ENCODE peak calls at places on chromosome 4, in five cellular contexts. One of them, this sample, is unnamed.

GRCh38 chr4:8919651-8920288 is 48.1 kb upstream of the HMX1 start:
- DNase-seq in cardiac fibroblast: no peak
- DNase-seq in GM06990: no peak
- DNase-seq in fibroblast of villous mesenchyme: no peak
- DNase-seq in choroid plexus epithelial cell: no peak
- DNase-seq in this sample: no peak

GRCh38 chr4:140300271-140300970 is 73.0 kb upstream of the SCOC start:
- DNase-seq in cardiac fibroblast: peak; percentile 72
- DNase-seq in GM06990: no peak
- DNase-seq in fibroblast of villous mesenchyme: peak; percentile 46
- DNase-seq in choroid plexus epithelial cell: peak; percentile 60
- DNase-seq in this sample: peak; percentile 69

GRCh38 chr4:2962614-2963184 is 507 bp downstream of the NOP14 start:
- DNase-seq in cardiac fibroblast: peak; percentile 63
- DNase-seq in GM06990: no peak
- DNase-seq in fibroblast of villous mesenchyme: peak; percentile 63
- DNase-seq in choroid plexus epithelial cell: peak; percentile 59
- DNase-seq in this sample: no peak

GRCh38 chr4:159017323-159018036 is 85.4 kb upstream of the RAPGEF2 start:
- DNase-seq in cardiac fibroblast: no peak
- DNase-seq in GM06990: no peak
- DNase-seq in fibroblast of villous mesenchyme: no peak
- DNase-seq in choroid plexus epithelial cell: no peak
- DNase-seq in this sample: no peak

GRCh38 chr4:3417448-3417847 is 24.3 kb upstream of the HGFAC start:
- DNase-seq in cardiac fibroblast: no peak
- DNase-seq in GM06990: no peak
- DNase-seq in fibroblast of villous mesenchyme: no peak
- DNase-seq in choroid plexus epithelial cell: no peak
- DNase-seq in this sample: no peak

GRCh38 chr4:80124246-80125211 is 51.5 kb upstream of the ANTXR2 start:
- DNase-seq in cardiac fibroblast: no peak
- DNase-seq in GM06990: no peak
- DNase-seq in fibroblast of villous mesenchyme: no peak
- DNase-seq in choroid plexus epithelial cell: no peak
- DNase-seq in this sample: no peak

GRCh38 chr4:53141308-53141707 is 224.6 kb downstream of the SCFD2 start:
- DNase-seq in cardiac fibroblast: no peak
- DNase-seq in GM06990: no peak
- DNase-seq in fibroblast of villous mesenchyme: no peak
- DNase-seq in choroid plexus epithelial cell: no peak
- DNase-seq in this sample: no peak

GRCh38 chr4:79442422-79442821 is 34.4 kb upstream of the GK2 start:
- DNase-seq in cardiac fibroblast: peak; percentile 61
- DNase-seq in GM06990: no peak
- DNase-seq in fibroblast of villous mesenchyme: peak; percentile 59
- DNase-seq in choroid plexus epithelial cell: peak; percentile 5
- DNase-seq in this sample: no peak

GRCh38 chr4:2305766-2306501 is 44.0 kb upstream of the MXD4 start:
- DNase-seq in cardiac fibroblast: peak; percentile 18
- DNase-seq in GM06990: no peak
- DNase-seq in fibroblast of villous mesenchyme: no peak
- DNase-seq in choroid plexus epithelial cell: no peak
- DNase-seq in this sample: no peak

GRCh38 chr4:151854731-151855130 is 93.9 kb upstream of the GATB start:
- DNase-seq in cardiac fibroblast: peak; percentile 44
- DNase-seq in GM06990: no peak
- DNase-seq in fibroblast of villous mesenchyme: no peak
- DNase-seq in choroid plexus epithelial cell: no peak
- DNase-seq in this sample: peak; percentile 19

GRCh38 chr4:22122062-22122461 is 173.5 kb upstream of the KCNIP4 start:
- DNase-seq in cardiac fibroblast: no peak
- DNase-seq in GM06990: no peak
- DNase-seq in fibroblast of villous mesenchyme: no peak
- DNase-seq in choroid plexus epithelial cell: no peak
- DNase-seq in this sample: no peak

GRCh38 chr4:22434895-22435294 is 81.0 kb downstream of the ADGRA3 start:
- DNase-seq in cardiac fibroblast: peak; percentile 72
- DNase-seq in GM06990: no peak
- DNase-seq in fibroblast of villous mesenchyme: peak; percentile 65
- DNase-seq in choroid plexus epithelial cell: peak; percentile 86
- DNase-seq in this sample: peak; percentile 60

GRCh38 chr4:67616478-67616877 is 58.0 kb downstream of the STAP1 start:
- DNase-seq in cardiac fibroblast: peak; percentile 6
- DNase-seq in GM06990: no peak
- DNase-seq in fibroblast of villous mesenchyme: no peak
- DNase-seq in choroid plexus epithelial cell: no peak
- DNase-seq in this sample: no peak

GRCh38 chr4:118783887-118784286 is 52.0 kb downstream of the SEC24D start:
- DNase-seq in cardiac fibroblast: peak; percentile 89
- DNase-seq in GM06990: no peak
- DNase-seq in fibroblast of villous mesenchyme: no peak
- DNase-seq in choroid plexus epithelial cell: peak; percentile 88
- DNase-seq in this sample: peak; percentile 58

GRCh38 chr4:110119880-110120279 is 78.5 kb downstream of the ELOVL6 start:
- DNase-seq in cardiac fibroblast: peak; percentile 77
- DNase-seq in GM06990: no peak
- DNase-seq in fibroblast of villous mesenchyme: peak; percentile 87
- DNase-seq in choroid plexus epithelial cell: peak; percentile 84
- DNase-seq in this sample: peak; percentile 46

GRCh38 chr4:74504212-74504611 is 59.3 kb downstream of the AREG start:
- DNase-seq in cardiac fibroblast: peak; percentile 87
- DNase-seq in GM06990: no peak
- DNase-seq in fibroblast of villous mesenchyme: peak; percentile 48
- DNase-seq in choroid plexus epithelial cell: peak; percentile 86
- DNase-seq in this sample: peak; percentile 86

GRCh38 chr4:38046735-38047487 is 86.7 kb downstream of the PTTG2 start:
- DNase-seq in cardiac fibroblast: no peak
- DNase-seq in GM06990: no peak
- DNase-seq in fibroblast of villous mesenchyme: no peak
- DNase-seq in choroid plexus epithelial cell: peak; percentile 65
- DNase-seq in this sample: peak; percentile 31

GRCh38 chr4:188934320-188934975 is 795.2 kb downstream of the TRIML1 start:
- DNase-seq in cardiac fibroblast: peak; percentile 65
- DNase-seq in GM06990: no peak
- DNase-seq in fibroblast of villous mesenchyme: peak; percentile 64
- DNase-seq in choroid plexus epithelial cell: peak; percentile 13
- DNase-seq in this sample: peak; percentile 32

GRCh38 chr4:119314356-119314755 is 7.6 kb downstream of the FABP2 start:
- DNase-seq in cardiac fibroblast: peak; percentile 74
- DNase-seq in GM06990: no peak
- DNase-seq in fibroblast of villous mesenchyme: peak; percentile 57
- DNase-seq in choroid plexus epithelial cell: peak; percentile 77
- DNase-seq in this sample: peak; percentile 65

GRCh38 chr4:146232131-146232722 is 17.9 kb downstream of the REELD1 start:
- DNase-seq in cardiac fibroblast: no peak
- DNase-seq in GM06990: no peak
- DNase-seq in fibroblast of villous mesenchyme: no peak
- DNase-seq in choroid plexus epithelial cell: no peak
- DNase-seq in this sample: no peak

GRCh38 chr4:55866973-55867574 is 13.6 kb downstream of the EXOC1 start:
- DNase-seq in cardiac fibroblast: peak; percentile 81
- DNase-seq in GM06990: peak; percentile 25
- DNase-seq in fibroblast of villous mesenchyme: peak; percentile 79
- DNase-seq in choroid plexus epithelial cell: peak; percentile 88
- DNase-seq in this sample: peak; percentile 78

GRCh38 chr4:25856756-25857155 is 6.0 kb downstream of the SEL1L3 start:
- DNase-seq in cardiac fibroblast: peak; percentile 63
- DNase-seq in GM06990: no peak
- DNase-seq in fibroblast of villous mesenchyme: no peak
- DNase-seq in choroid plexus epithelial cell: peak; percentile 44
- DNase-seq in this sample: no peak

GRCh38 chr4:150570862-150571261 is 11.1 kb upstream of the MAB21L2 start:
- DNase-seq in cardiac fibroblast: no peak
- DNase-seq in GM06990: no peak
- DNase-seq in fibroblast of villous mesenchyme: no peak
- DNase-seq in choroid plexus epithelial cell: no peak
- DNase-seq in this sample: no peak

GRCh38 chr4:156547439-156547838 is 424.2 kb downstream of the PDGFC start:
- DNase-seq in cardiac fibroblast: peak; percentile 92
- DNase-seq in GM06990: no peak
- DNase-seq in fibroblast of villous mesenchyme: peak; percentile 86
- DNase-seq in choroid plexus epithelial cell: peak; percentile 93
- DNase-seq in this sample: peak; percentile 96

GRCh38 chr4:26812049-26812729 is 48.5 kb upstream of the STIM2 start:
- DNase-seq in cardiac fibroblast: peak; percentile 36
- DNase-seq in GM06990: no peak
- DNase-seq in fibroblast of villous mesenchyme: no peak
- DNase-seq in choroid plexus epithelial cell: no peak
- DNase-seq in this sample: no peak

GRCh38 chr4:40292313-40292759 is 42.8 kb upstream of the CHRNA9 start:
- DNase-seq in cardiac fibroblast: peak; percentile 76
- DNase-seq in GM06990: no peak
- DNase-seq in fibroblast of villous mesenchyme: peak; percentile 41
- DNase-seq in choroid plexus epithelial cell: peak; percentile 53
- DNase-seq in this sample: no peak

GRCh38 chr4:5955201-5955821 is 62.4 kb upstream of the CRMP1 start:
- DNase-seq in cardiac fibroblast: no peak
- DNase-seq in GM06990: no peak
- DNase-seq in fibroblast of villous mesenchyme: no peak
- DNase-seq in choroid plexus epithelial cell: no peak
- DNase-seq in this sample: no peak

GRCh38 chr4:147709999-147710398 is 21.9 kb upstream of the ARHGAP10 start:
- DNase-seq in cardiac fibroblast: peak; percentile 50
- DNase-seq in GM06990: no peak
- DNase-seq in fibroblast of villous mesenchyme: peak; percentile 14
- DNase-seq in choroid plexus epithelial cell: peak; percentile 17
- DNase-seq in this sample: peak; percentile 86

GRCh38 chr4:141705747-141706377 is 69.5 kb downstream of the IL15 start:
- DNase-seq in cardiac fibroblast: no peak
- DNase-seq in GM06990: no peak
- DNase-seq in fibroblast of villous mesenchyme: peak; percentile 42
- DNase-seq in choroid plexus epithelial cell: no peak
- DNase-seq in this sample: no peak

GRCh38 chr4:141705048-141705746 is 68.8 kb downstream of the IL15 start:
- DNase-seq in cardiac fibroblast: no peak
- DNase-seq in GM06990: peak; percentile 45
- DNase-seq in fibroblast of villous mesenchyme: no peak
- DNase-seq in choroid plexus epithelial cell: no peak
- DNase-seq in this sample: no peak

GRCh38 chr4:141702472-141703182 is 66.2 kb downstream of the IL15 start:
- DNase-seq in cardiac fibroblast: peak; percentile 30
- DNase-seq in GM06990: no peak
- DNase-seq in fibroblast of villous mesenchyme: no peak
- DNase-seq in choroid plexus epithelial cell: peak; percentile 70
- DNase-seq in this sample: peak; percentile 23

GRCh38 chr4:141706445-141706844 is 70.1 kb downstream of the IL15 start:
- DNase-seq in cardiac fibroblast: no peak
- DNase-seq in GM06990: no peak
- DNase-seq in fibroblast of villous mesenchyme: no peak
- DNase-seq in choroid plexus epithelial cell: no peak
- DNase-seq in this sample: no peak

GRCh38 chr4:141703497-141703896 is 67.1 kb downstream of the IL15 start:
- DNase-seq in cardiac fibroblast: no peak
- DNase-seq in GM06990: no peak
- DNase-seq in fibroblast of villous mesenchyme: no peak
- DNase-seq in choroid plexus epithelial cell: no peak
- DNase-seq in this sample: no peak
- TF ChIP-seq CTCF in cardiac fibroblast: no peak
- TF ChIP-seq CTCF in GM06990: no peak
- TF ChIP-seq CTCF in fibroblast of villous mesenchyme: peak; percentile 34
- TF ChIP-seq CTCF in choroid plexus epithelial cell: peak; percentile 22
- TF ChIP-seq CTCF in this sample: no peak

GRCh38 chr4:94412019-94413017 is 39.4 kb upstream of the PDLIM5 start:
- DNase-seq in cardiac fibroblast: peak; percentile 83
- DNase-seq in GM06990: no peak
- DNase-seq in fibroblast of villous mesenchyme: peak; percentile 91
- DNase-seq in choroid plexus epithelial cell: peak; percentile 80
- DNase-seq in this sample: peak; percentile 71
- H3K4me3 ChIP-seq in cardiac fibroblast: no peak overlapping the region
- H3K4me3 ChIP-seq in GM06990: no peak overlapping the region
- H3K4me3 ChIP-seq in fibroblast of villous mesenchyme: peak overlapping the region; percentile 14
- H3K4me3 ChIP-seq in choroid plexus epithelial cell: peak overlapping the region; percentile 12
- H3K4me3 ChIP-seq in this sample: no peak overlapping the region

DNA sequence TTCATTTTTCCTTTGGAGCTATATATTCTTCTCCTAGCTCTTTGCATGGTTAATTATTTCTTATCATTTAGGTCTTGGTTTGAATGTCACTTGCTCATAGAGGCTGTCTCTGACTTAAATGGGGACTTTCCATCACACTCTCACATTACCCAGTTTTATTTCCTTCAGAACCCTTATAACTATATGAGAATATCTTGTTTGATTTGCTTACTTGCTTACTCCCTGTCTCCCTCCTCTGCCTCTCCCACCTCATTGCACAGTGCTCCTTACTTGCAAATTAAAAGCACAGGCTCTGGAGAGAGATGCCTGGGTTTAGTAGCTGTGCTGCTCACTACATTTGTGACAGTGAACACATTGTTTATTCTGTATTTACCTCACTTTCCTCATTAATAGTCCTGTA is 174.6 kb downstream of the SOWAHB start:
- DNase-seq in cardiac fibroblast: peak; percentile 34
- DNase-seq in GM06990: no peak
- DNase-seq in fibroblast of villous mesenchyme: no peak
- DNase-seq in choroid plexus epithelial cell: peak; percentile 67
- DNase-seq in this sample: peak; percentile 25
- TF ChIP-seq CTCF in cardiac fibroblast: peak; percentile 7
- TF ChIP-seq CTCF in GM06990: peak; percentile 16
- TF ChIP-seq CTCF in fibroblast of villous mesenchyme: peak; percentile 43
- TF ChIP-seq CTCF in choroid plexus epithelial cell: peak; percentile 54
- TF ChIP-seq CTCF in this sample: peak; percentile 28

GRCh38 chr4:165872443-165873297 is at the start of gene TLL1:
- DNase-seq in cardiac fibroblast: peak; percentile 38
- DNase-seq in GM06990: no peak
- DNase-seq in fibroblast of villous mesenchyme: peak; percentile 10
- DNase-seq in choroid plexus epithelial cell: no peak
- DNase-seq in this sample: peak; percentile 38

GRCh38 chr4:165874072-165874798 is 1.2 kb downstream of the TLL1 start:
- DNase-seq in cardiac fibroblast: peak; percentile 27
- DNase-seq in GM06990: peak; percentile 8
- DNase-seq in fibroblast of villous mesenchyme: peak; percentile 1
- DNase-seq in choroid plexus epithelial cell: no peak
- DNase-seq in this sample: peak; percentile 16

GRCh38 chr4:165873298-165874071 is 448 bp downstream of the TLL1 start:
- DNase-seq in cardiac fibroblast: peak; percentile 7
- DNase-seq in GM06990: peak; percentile 28
- DNase-seq in fibroblast of villous mesenchyme: no peak
- DNase-seq in choroid plexus epithelial cell: no peak
- DNase-seq in this sample: peak; percentile 14

GRCh38 chr4:165875446-165875845 is 2.4 kb downstream of the TLL1 start:
- DNase-seq in cardiac fibroblast: no peak
- DNase-seq in GM06990: no peak
- DNase-seq in fibroblast of villous mesenchyme: no peak
- DNase-seq in choroid plexus epithelial cell: no peak
- DNase-seq in this sample: no peak

DNA sequence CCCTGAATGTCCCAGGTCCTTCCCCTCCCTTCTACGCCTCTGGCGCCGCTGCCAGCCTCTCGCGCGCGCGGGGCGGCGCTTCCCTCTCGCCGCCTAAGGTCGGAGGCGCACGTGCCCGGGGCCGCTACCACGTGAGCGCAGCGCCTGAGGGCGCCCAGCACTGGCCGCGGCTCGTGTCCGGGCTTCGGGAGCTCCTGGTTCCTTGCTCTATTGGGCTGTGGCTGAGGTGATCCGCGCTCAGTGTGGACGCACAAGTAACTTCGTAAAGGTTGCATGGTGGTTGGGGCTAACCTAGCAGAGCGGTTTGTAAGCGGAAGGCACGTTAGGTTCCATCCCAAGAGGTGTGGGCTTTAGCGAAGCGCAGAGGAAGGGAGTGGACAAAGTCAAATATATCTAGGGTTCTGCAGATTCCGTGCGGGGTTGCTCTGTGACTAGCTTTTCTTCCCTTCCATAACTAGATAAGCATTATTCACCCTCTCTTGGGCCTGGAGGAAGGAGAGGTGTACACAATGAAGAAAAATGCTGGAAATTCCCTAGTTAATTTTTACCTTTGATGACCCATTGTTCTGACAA is 1.8 kb downstream of the TLL1 start:
- DNase-seq in cardiac fibroblast: peak; percentile 27
- DNase-seq in GM06990: peak; percentile 16
- DNase-seq in fibroblast of villous mesenchyme: no peak
- DNase-seq in choroid plexus epithelial cell: no peak
- DNase-seq in this sample: peak; percentile 6
- H3K4me3 ChIP-seq in cardiac fibroblast: peak overlapping the region; percentile 68
- H3K4me3 ChIP-seq in GM06990: no peak overlapping the region
- H3K4me3 ChIP-seq in fibroblast of villous mesenchyme: no peak overlapping the region
- H3K4me3 ChIP-seq in choroid plexus epithelial cell: peak overlapping the region; percentile 17
- H3K4me3 ChIP-seq in this sample: peak overlapping the region; percentile 51